ENCODE peak calls at places on chromosomes 6 and 20, in nine cellular contexts. F is sciatic nerve, P is C1 segment of cervical spinal cord, A is cardiac fibroblast, X is amniotic stem cell, B is putamen, Q is IMR-90, I is occipital lobe, U is memory B cell. G is an unnamed sample.

GRCh38 chr6:159762681-159763293 is 942 bp downstream of the ACAT2 start:
- DNase-seq in P (no peak), Q (no peak), U (no peak), X (no peak), F (no peak), A (peak), I (no peak), B (no peak), G (no peak)

GRCh38 chr6:149995971-149996370 is 29.4 kb downstream of the RAET1L start:
- DNase-seq in P (no peak), B (no peak), I (no peak), Q (no peak), X (no peak), U (no peak), A (no peak), F (no peak), G (no peak)

GRCh38 chr6:15872252-15873103 is 209.7 kb upstream of the DTNBP1 start:
- DNase-seq in I (no peak), A (peak), F (no peak), P (no peak), B (no peak), U (no peak), X (no peak), Q (no peak), G (no peak)

GRCh38 chr20:3168079-3168828 is 5.1 kb downstream of the LZTS3 start:
- DNase-seq in I (no peak), B (no peak), U (no peak), A (no peak), P (no peak), X (no peak), Q (no peak), F (no peak), G (peak)

GRCh38 chr6:136889271-136890193 is 32.6 kb upstream of the SLC35D3 start:
- DNase-seq in U (no peak), X (no peak), A (no peak), B (no peak), F (no peak), P (no peak), Q (no peak), I (no peak), G (no peak)

GRCh38 chr6:109420751-109421150 is 19.7 kb downstream of the PPIL6 start:
- DNase-seq in B (no peak), P (no peak), F (no peak), A (no peak), I (no peak), U (no peak), Q (no peak), X (no peak), G (no peak)

GRCh38 chr6:157229219-157229607 is 94.1 kb downstream of the TMEM242 start:
- DNase-seq in X (no peak), P (no peak), F (no peak), U (no peak), B (no peak), Q (no peak), A (no peak), I (no peak), G (peak)

GRCh38 chr20:3135507-3136070 is 24.1 kb downstream of the FASTKD5 start:
- DNase-seq in F (no peak), I (no peak), U (no peak), Q (peak), A (no peak), P (no peak), X (no peak), B (no peak), G (no peak)

GRCh38 chr6:95176322-95176721 is 401.0 kb upstream of the MANEA start:
- DNase-seq in A (no peak), I (no peak), Q (no peak), P (no peak), F (no peak), B (no peak), X (no peak), U (no peak), G (no peak)

GRCh38 chr6:34151321-34152041 is 5.6 kb upstream of the GRM4 start:
- DNase-seq in P (no peak), Q (no peak), I (no peak), B (no peak), F (peak), A (no peak), X (no peak), U (no peak), G (peak)

GRCh38 chr6:46628976-46629375 is 23.6 kb downstream of the CYP39A1 start:
- DNase-seq in P (no peak), F (no peak), I (no peak), B (peak), A (no peak), Q (no peak), X (no peak), U (no peak), G (no peak)

GRCh38 chr20:63625771-63626423 is 1.0 kb downstream of the GMEB2 start:
- DNase-seq in A (peak), P (no peak), Q (peak), F (peak), X (no peak), U (no peak), B (no peak), I (no peak), G (no peak)

GRCh38 chr6:113385020-113385431 is 472.1 kb upstream of the MARCKS start:
- DNase-seq in X (no peak), F (no peak), P (no peak), U (no peak), Q (peak), I (no peak), A (no peak), B (no peak), G (no peak)

GRCh38 chr6:3946779-3947178 is 97.6 kb downstream of the FAM50B start:
- DNase-seq in B (no peak), U (no peak), I (peak), Q (no peak), X (no peak), A (no peak), F (no peak), P (no peak), G (no peak)

GRCh38 chr20:44187763-44188709 is 1.0 kb upstream of the JPH2 start:
- DNase-seq in U (no peak), I (no peak), X (no peak), F (no peak), B (no peak), P (no peak), Q (peak), A (no peak), G (no peak)

G was measured in mesenteric fat pad.